ENCODE peak calls at places on chromosomes 7 and 10, in five cellular contexts. H, W, L, I and P are unnamed samples.

GRCh38 chr7:69603937-69604494 is 5.7 kb downstream of the AUTS2 start:
- DNase-seq in H (no peak), W (no peak), L (no peak), I (no peak), P (no peak)

GRCh38 chr7:124276005-124276606 is 243.2 kb upstream of the TMEM229A start:
- DNase-seq in H (no peak), W (peak; percentile 35), L (no peak), I (peak; percentile 22), P (no peak)

GRCh38 chr7:48106906-48107659 is 18.0 kb downstream of the UPP1 start:
- DNase-seq in H (no peak), W (no peak), L (no peak), I (no peak), P (no peak)

GRCh38 chr7:41817386-41817785 is 114.5 kb upstream of the INHBA start:
- DNase-seq in H (no peak), W (no peak), L (no peak), I (no peak), P (no peak)

GRCh38 chr10:73561192-73561591 is 29.9 kb downstream of the USP54 start:
- DNase-seq in H (no peak), W (no peak), L (no peak), I (no peak), P (no peak)

GRCh38 chr10:124152781-124153600 is 59.6 kb upstream of the CHST15 start:
- DNase-seq in H (no peak), W (peak; percentile 39), L (peak; percentile 83), I (peak; percentile 86), P (peak; percentile 57)

GRCh38 chr7:30866939-30867338 is 44.7 kb upstream of the AQP1 start:
- DNase-seq in H (no peak), W (no peak), L (no peak), I (no peak), P (no peak)

GRCh38 chr7:16801579-16801978 is 3.2 kb downstream of the AGR2 start:
- DNase-seq in H (no peak), W (no peak), L (no peak), I (no peak), P (no peak)

GRCh38 chr7:151060416-151061234 is 1.2 kb downstream of the SLC4A2 start:
- DNase-seq in H (no peak), W (no peak), L (peak; percentile 13), I (peak; percentile 33), P (no peak)

GRCh38 chr10:131090761-131091661 is 220.5 kb downstream of the TCERG1L start:
- DNase-seq in H (no peak), W (no peak), L (peak; percentile 87), I (no peak), P (peak; percentile 74)

GRCh38 chr10:132356621-132357195 is 24.7 kb downstream of the LRRC27 start:
- DNase-seq in H (no peak), W (no peak), L (no peak), I (no peak), P (no peak)

GRCh38 chr7:15947749-15948148 is 261.3 kb upstream of the MEOX2 start:
- DNase-seq in H (no peak), W (no peak), L (no peak), I (no peak), P (no peak)

GRCh38 chr7:138954545-138955475 is 26.4 kb downstream of the KIAA1549 start:
- DNase-seq in H (no peak), W (no peak), L (no peak), I (no peak), P (no peak)

GRCh38 chr7:128100949-128101713 is 69.9 kb upstream of the LRRC4 start:
- DNase-seq in H (no peak), W (no peak), L (no peak), I (no peak), P (no peak)

GRCh38 chr10:129090618-129091366 is 376.2 kb upstream of the MGMT start:
- DNase-seq in H (no peak), W (no peak), L (no peak), I (peak; percentile 6), P (no peak)

GRCh38 chr7:107392811-107393210 is 77.0 kb upstream of the GPR22 start:
- DNase-seq in H (no peak), W (no peak), L (no peak), I (peak; percentile 40), P (no peak)

GRCh38 chr10:117960345-117960744 is 86.4 kb downstream of the RAB11FIP2 start:
- DNase-seq in H (no peak), W (no peak), L (no peak), I (no peak), P (no peak)

GRCh38 chr10:126073606-126074005 is 177.2 kb downstream of the FANK1 start:
- DNase-seq in H (no peak), W (no peak), L (no peak), I (no peak), P (no peak)

GRCh38 chr10:5659702-5660528 is 6.5 kb downstream of the ASB13 start:
- DNase-seq in H (no peak), W (no peak), L (no peak), I (peak; percentile 70), P (no peak)

GRCh38 chr7:101814996-101815825 is 2.2 kb upstream of the CUX1 start:
- DNase-seq in H (peak; percentile 60), W (no peak), L (no peak), I (peak; percentile 50), P (no peak)

GRCh38 chr7:45922810-45923209 is 1.7 kb upstream of the IGFBP3 start:
- DNase-seq in H (no peak), W (no peak), L (no peak), I (no peak), P (no peak)

GRCh38 chr10:17209302-17209701 is 7.8 kb upstream of the TRDMT1 start:
- DNase-seq in H (no peak), W (no peak), L (no peak), I (no peak), P (no peak)

GRCh38 chr10:48363617-48364355 is 57.3 kb downstream of the MAPK8 start:
- DNase-seq in H (no peak), W (peak; percentile 25), L (peak; percentile 69), I (peak; percentile 80), P (peak; percentile 7)

GRCh38 chr10:104880655-104881222 is 239.6 kb downstream of the SORCS3 start:
- DNase-seq in H (no peak), W (no peak), L (no peak), I (no peak), P (no peak)